ENCODE peak calls at places on chromosome 15, in four cellular contexts. K, Z, R and X are unnamed samples. For H3K4me1, the result is how much of the 10 kb centered on the place peaks cover.

GRCh38 chr15:89646416-89647141 is 8.7 kb downstream of the KIF7 start:
- DNase-seq in K (no peak), Z (peak), R (no peak), X (no peak)

GRCh38 chr15:90261811-90262210 is 3.7 kb upstream of the NGRN start:
- DNase-seq in K (no peak), Z (no peak), R (no peak), X (no peak)

GRCh38 chr15:55151621-55152020 is 45.1 kb downstream of the RSL24D1 start:
- DNase-seq in K (no peak), Z (no peak), R (no peak), X (no peak)

GRCh38 chr15:91515188-91515754 is 338.2 kb upstream of the SLCO3A1 start:
- DNase-seq in K (no peak), Z (peak), R (no peak), X (no peak)

GRCh38 chr15:83288381-83288801 is 3.9 kb upstream of the BNC1 start:
- DNase-seq in K (no peak), Z (no peak), R (no peak), X (no peak)

GRCh38 chr15:96783746-96784145 is 453.2 kb downstream of the NR2F2 start:
- DNase-seq in K (no peak), Z (no peak), R (no peak), X (no peak)

GRCh38 chr15:71802770-71803169 is 7.6 kb upstream of the NR2E3 start:
- DNase-seq in K (no peak), Z (no peak), R (no peak), X (no peak)

GRCh38 chr15:66389098-66389858 is 2.6 kb downstream of the MAP2K1 start:
- DNase-seq in K (no peak), Z (no peak), R (no peak), X (no peak)

GRCh38 chr15:39127925-39128617 is 452.8 kb upstream of the THBS1 start:
- DNase-seq in K (no peak), Z (no peak), R (no peak), X (peak)

GRCh38 chr15:93862791-93863190 is 368.6 kb upstream of the MCTP2 start:
- DNase-seq in K (no peak), Z (peak), R (no peak), X (no peak)

GRCh38 chr15:77738441-77739437 is 106.0 kb upstream of the LINGO1 start:
- DNase-seq in K (no peak), Z (no peak), R (no peak), X (no peak)

GRCh38 chr15:28931828-28932227 is 46.1 kb downstream of the APBA2 start:
- DNase-seq in K (no peak), Z (no peak), R (no peak), X (no peak)

GRCh38 chr15:99474981-99475753 is 90.6 kb upstream of the MEF2A start:
- DNase-seq in K (no peak), Z (no peak), R (no peak), X (no peak)

GRCh38 chr15:97037080-97037479 is 706.6 kb downstream of the NR2F2 start:
- DNase-seq in K (no peak), Z (no peak), R (no peak), X (no peak)

GRCh38 chr15:90552162-90552928 is 22.6 kb downstream of the CRTC3 start:
- DNase-seq in K (no peak), Z (no peak), R (no peak), X (no peak)

GRCh38 chr15:92120082-92120481 is 266.6 kb downstream of the SLCO3A1 start:
- DNase-seq in K (no peak), Z (no peak), R (no peak), X (no peak)

GRCh38 chr15:35530698-35531097 is 15.3 kb downstream of the DPH6 start:
- DNase-seq in K (no peak), Z (no peak), R (no peak), X (no peak)

GRCh38 chr15:91885714-91886265 is 32.3 kb downstream of the SLCO3A1 start:
- DNase-seq in K (no peak), Z (no peak), R (no peak), X (no peak)

GRCh38 chr15:33201376-33202189 is 7.1 kb upstream of the FMN1 start:
- DNase-seq in K (peak), Z (no peak), R (peak), X (peak)

GRCh38 chr15:69595009-69595825 is 142.6 kb downstream of the RPLP1 start:
- DNase-seq in K (no peak), Z (peak), R (peak), X (no peak)

DNA sequence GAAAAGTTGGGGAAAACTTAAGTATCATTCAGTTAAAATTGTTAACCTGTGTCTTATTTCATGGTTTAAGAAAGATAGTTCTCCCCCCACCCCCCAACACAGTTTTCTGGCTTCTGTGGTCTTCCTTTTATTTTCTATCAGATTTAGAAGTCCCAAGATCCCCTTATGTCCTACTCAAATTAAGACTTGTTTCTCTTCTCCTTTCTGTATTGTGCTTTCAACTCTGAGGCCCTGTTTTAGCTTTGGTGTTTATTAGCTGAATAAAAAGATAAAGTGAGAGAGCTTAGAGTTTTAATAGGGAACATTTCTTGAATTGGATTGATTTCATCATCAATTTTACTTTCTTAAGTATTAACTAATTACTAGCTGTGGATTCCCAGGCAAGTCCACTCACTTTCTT is 62.6 kb downstream of the AKAP13 start:
- DNase-seq in K (no peak), Z (no peak), R (no peak), X (no peak)
- H3K4me1 ChIP-seq in K (under half), Z (under half), R (under half), X (under half)

DNA sequence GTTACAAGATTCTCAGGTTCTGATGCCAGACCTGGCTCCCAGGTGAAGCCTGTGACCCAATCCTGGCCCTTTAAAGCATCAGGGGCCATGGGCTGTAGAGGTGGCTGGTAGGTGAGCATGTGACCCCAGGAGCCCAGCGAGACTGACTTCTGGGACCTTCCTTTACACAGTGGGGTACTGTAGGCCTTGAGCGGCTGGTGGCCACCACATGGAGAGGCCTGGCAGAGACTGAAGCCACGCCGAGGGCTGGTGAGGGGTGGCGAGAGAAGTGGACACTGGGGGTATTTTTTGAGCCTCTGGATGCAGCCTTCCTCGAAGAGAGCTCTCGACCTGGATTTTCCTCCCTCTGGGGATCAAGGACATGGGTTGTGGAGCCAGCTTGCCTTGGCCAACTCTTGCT is 71.2 kb upstream of the ITGA11 start:
- DNase-seq in K (no peak), Z (no peak), R (no peak), X (no peak)
- TF ChIP-seq CTCF in K (no peak), Z (no peak), R (no peak), X (no peak)

DNA sequence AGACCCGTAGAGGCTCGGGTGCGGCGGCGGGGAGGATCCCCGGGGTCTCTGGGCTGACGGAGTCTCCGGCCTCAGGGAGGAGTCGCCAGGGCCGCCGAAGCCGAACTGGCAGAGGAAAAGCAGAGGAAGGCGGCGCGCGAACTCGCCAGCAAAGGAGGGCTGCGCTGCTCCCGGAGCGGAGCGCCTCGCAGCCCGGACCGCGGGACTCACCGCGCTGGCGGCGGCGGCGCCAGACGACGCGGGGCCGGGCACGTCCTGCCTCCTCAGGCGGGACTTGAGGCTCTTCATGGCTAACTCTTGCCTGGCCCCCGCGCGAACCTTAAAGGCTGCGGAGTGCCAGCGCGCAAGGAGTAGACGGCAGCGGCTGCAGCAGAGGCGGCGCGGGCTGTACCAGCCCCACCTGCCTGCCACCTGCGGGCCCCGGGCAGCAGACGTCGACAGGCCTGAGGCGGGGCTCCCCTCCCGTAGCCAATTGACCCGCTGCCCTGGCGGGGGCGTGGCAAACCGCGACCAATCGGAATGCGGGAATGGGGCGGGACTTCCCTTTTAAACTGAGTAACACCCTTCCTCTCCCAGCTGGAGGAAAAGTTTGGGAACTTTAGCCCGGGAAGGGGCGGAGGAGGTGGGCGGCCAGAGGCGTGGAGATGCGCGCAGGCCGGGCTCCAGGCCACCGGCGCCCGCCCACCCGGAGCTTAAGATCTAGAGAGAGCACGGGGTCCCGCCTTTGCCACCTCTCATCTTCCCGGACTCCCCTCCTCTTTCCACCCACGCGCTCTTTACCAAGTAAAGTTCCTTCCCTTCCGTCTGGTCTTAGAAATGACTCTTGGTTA is at the start of gene UACA:
- DNase-seq in K (peak), Z (peak), R (peak), X (peak)
- H3K4me1 ChIP-seq in K (under half), Z (under half), R (under half), X (under half)

DNA sequence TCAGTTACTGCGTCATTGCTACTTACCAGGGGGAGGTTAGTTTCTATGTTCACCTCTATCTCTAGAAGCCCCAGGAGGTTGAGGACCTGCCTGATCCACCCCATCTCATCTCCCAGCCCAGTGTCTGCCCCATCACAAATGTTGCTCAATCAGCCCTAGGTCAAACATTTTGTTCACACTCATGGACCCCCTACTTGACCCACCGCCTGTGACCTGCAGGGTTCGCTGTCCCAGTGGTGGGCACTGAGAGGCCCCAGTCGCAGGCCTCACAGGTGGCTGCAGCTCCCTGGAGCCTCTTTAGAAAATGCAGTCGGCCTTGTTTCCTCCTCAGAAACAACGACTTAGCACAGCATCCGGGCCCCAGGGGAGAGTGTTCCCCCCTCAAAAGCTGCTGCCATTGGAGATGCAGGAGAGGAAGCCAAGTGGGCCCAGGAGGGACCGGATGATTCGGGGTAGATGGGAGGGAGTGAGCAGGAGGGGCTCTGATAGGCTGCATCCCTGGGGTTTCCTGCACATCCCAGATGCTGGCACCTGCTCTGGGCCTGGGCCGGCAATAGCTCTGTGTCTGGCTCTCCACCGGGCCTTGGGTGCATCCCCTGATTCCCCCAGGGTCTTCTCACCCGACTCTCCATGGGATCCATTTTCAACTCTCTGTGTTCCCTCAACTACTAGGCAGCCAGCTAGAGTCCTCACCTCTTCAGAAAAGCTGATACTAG is 18.4 kb upstream of the INSYN1 start:
- DNase-seq in K (no peak), Z (no peak), R (no peak), X (no peak)
- TF ChIP-seq CTCF in K (no peak), Z (no peak), R (no peak), X (no peak)

DNA sequence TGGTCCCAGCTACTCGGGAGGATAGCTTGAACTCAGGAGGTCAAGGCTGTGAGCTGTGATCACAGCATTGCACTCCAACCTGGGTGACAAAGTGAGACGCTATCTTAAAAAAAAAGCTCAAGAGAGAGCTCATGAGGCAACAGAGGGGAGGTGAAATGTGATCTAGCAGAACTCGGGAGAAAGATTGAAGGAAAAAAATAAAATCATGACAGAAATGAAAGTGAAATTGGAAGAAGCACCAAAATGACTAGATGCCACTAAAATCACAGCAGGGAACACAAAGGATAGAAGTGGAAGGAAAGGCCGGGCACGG is 109.4 kb upstream of the BNIP2 start:
- DNase-seq in K (no peak), Z (no peak), R (no peak), X (no peak)
- H3K4me1 ChIP-seq in K (half or more), Z (under half), R (under half), X (under half)

GRCh38 chr15:50315814-50316630 is 39.0 kb downstream of the GABPB1 start:
- DNase-seq in K (no peak), Z (no peak), R (no peak), X (peak)
- TF ChIP-seq CTCF in K (peak), Z (peak), R (no peak), X (peak)